ENCODE peak calls at places on chromosomes 16 and 17, in seven cellular contexts. A, J, F, Y, L, G and E are unnamed samples.

GRCh38 chr16:16086653-16087446 is 136.4 kb downstream of the ABCC6 start:
- DNase-seq in G (no peak), J (no peak), A (no peak), L (no peak), F (no peak), Y (no peak), E (no peak)

GRCh38 chr16:11138026-11138768 is 117.8 kb downstream of the SOCS1 start:
- DNase-seq in F (no peak), A (no peak), G (no peak), J (no peak), L (no peak), Y (no peak), E (peak; percentile 49)

GRCh38 chr16:86569843-86570447 is 3.3 kb downstream of the FOXC2 start:
- DNase-seq in A (no peak), L (no peak), J (no peak), Y (no peak), G (no peak), F (no peak), E (no peak)

GRCh38 chr16:67719778-67720144 is 645 bp upstream of the GFOD2 start:
- DNase-seq in Y (no peak), F (no peak), L (peak; percentile 52), G (peak; percentile 4), J (no peak), A (no peak), E (no peak)

GRCh38 chr16:47728229-47728628 is 267.1 kb downstream of the PHKB start:
- DNase-seq in Y (no peak), F (no peak), J (no peak), G (no peak), A (no peak), L (no peak), E (no peak)

GRCh38 chr17:17741346-17742023 is 60.2 kb downstream of the RAI1 start:
- DNase-seq in L (no peak), G (no peak), Y (peak; percentile 85), J (no peak), A (no peak), F (no peak), E (no peak)

GRCh38 chr16:56812884-56813283 is 52.1 kb upstream of the SLC12A3 start:
- DNase-seq in G (no peak), Y (no peak), L (no peak), J (no peak), F (no peak), A (no peak), E (no peak)

GRCh38 chr16:24758986-24759385 is 29.5 kb downstream of the TNRC6A start:
- DNase-seq in A (no peak), F (no peak), J (no peak), Y (no peak), L (no peak), G (no peak), E (no peak)

GRCh38 chr16:57757883-57758282 is 22.3 kb downstream of the KATNB1 start:
- DNase-seq in G (no peak), A (no peak), Y (no peak), F (no peak), L (no peak), J (no peak), E (peak; percentile 70)

GRCh38 chr16:73354426-73354825 is 306.5 kb upstream of the ZFHX3 start:
- DNase-seq in G (no peak), Y (peak; percentile 42), F (no peak), L (no peak), J (no peak), A (no peak), E (no peak)

GRCh38 chr16:87165151-87165550 is 152.0 kb downstream of the C16orf95 start:
- DNase-seq in A (no peak), Y (no peak), J (no peak), L (no peak), G (no peak), F (no peak), E (no peak)

GRCh38 chr16:2205967-2206313 is 686 bp downstream of the MLST8 start:
- DNase-seq in A (no peak), J (no peak), L (no peak), F (no peak), Y (no peak), G (no peak), E (no peak)

GRCh38 chr17:60039096-60039495 is 39.6 kb downstream of the HEATR6 start:
- DNase-seq in J (no peak), L (no peak), G (no peak), F (no peak), A (no peak), Y (no peak), E (no peak)

GRCh38 chr17:50270430-50271172 is 3.7 kb upstream of the TMEM92 start:
- DNase-seq in J (no peak), F (no peak), L (peak; percentile 41), G (no peak), A (no peak), Y (peak; percentile 78), E (peak; percentile 90)

GRCh38 chr16:58236231-58236690 is 38.4 kb upstream of the CSNK2A2 start:
- DNase-seq in L (peak; percentile 84), F (no peak), A (no peak), Y (peak; percentile 79), J (no peak), G (peak; percentile 11), E (no peak)

GRCh38 chr17:72119963-72120877 is 600 bp upstream of the SOX9 start:
- DNase-seq in A (no peak), J (no peak), L (peak; percentile 56), Y (peak; percentile 91), G (no peak), F (no peak), E (no peak)

GRCh38 chr17:77375526-77375916 is 234.8 kb downstream of the SEC14L1 start:
- DNase-seq in Y (peak; percentile 52), G (no peak), A (no peak), L (no peak), F (no peak), J (no peak), E (no peak)

GRCh38 chr16:66524601-66525164 is 25.2 kb downstream of the TK2 start:
- DNase-seq in G (no peak), Y (no peak), L (peak; percentile 49), F (no peak), J (no peak), A (peak; percentile 82), E (no peak)